ENCODE peak calls at places on chromosomes 11 and 22, in seven cellular contexts. M is Panc1, B is SK-N-SH, C is K562, K is A549, E is HepG2, T is HCT116. S is an unnamed sample.

GRCh38 chr11:118530683-118531596 is at the start of gene TMEM25:
- DNase-seq in E (peak; percentile 32), K (no peak), C (peak; percentile 86), T (no peak), B (peak; percentile 96), M (no peak), S (no peak)

GRCh38 chr22:20520093-20520511 is 12.7 kb downstream of the MED15 start:
- DNase-seq in E (no peak), T (no peak), K (no peak), M (no peak), B (no peak), C (no peak), S (no peak)

GRCh38 chr22:31230871-31231621 is 18.9 kb downstream of the LIMK2 start:
- DNase-seq in E (peak; percentile 83), B (peak; percentile 37), M (peak; percentile 30), C (peak; percentile 43), K (peak; percentile 40), T (no peak), S (peak; percentile 51)

GRCh38 chr11:129950319-129951034 is 52.2 kb downstream of the PRDM10 start:
- DNase-seq in M (no peak), K (no peak), B (no peak), C (peak; percentile 46), E (no peak), T (no peak), S (peak; percentile 71)

GRCh38 chr11:94183886-94184264 is 55.2 kb downstream of the PANX1 start:
- DNase-seq in C (peak; percentile 64), E (peak; percentile 33), K (peak; percentile 73), M (peak; percentile 42), T (peak; percentile 49), B (peak; percentile 33), S (peak; percentile 67)

GRCh38 chr11:129750343-129751292 is 65.0 kb upstream of the TMEM45B start:
- DNase-seq in E (peak; percentile 56), C (peak; percentile 63), B (peak; percentile 82), T (peak; percentile 74), M (peak; percentile 71), K (peak; percentile 79), S (peak; percentile 57)

GRCh38 chr11:111765984-111766833 is at the start of gene PPP2R1B:
- DNase-seq in B (peak; percentile 98), C (peak; percentile 95), E (peak; percentile 42), M (peak; percentile 66), K (peak; percentile 62), T (peak; percentile 23), S (peak; percentile 38)

GRCh38 chr11:111531687-111532364 is 8.7 kb upstream of the LAYN start:
- DNase-seq in B (no peak), T (peak; percentile 3), C (no peak), K (peak; percentile 75), E (no peak), M (no peak), S (peak; percentile 50)

GRCh38 chr11:47786373-47786772 is 19.2 kb upstream of the FNBP4 start:
- DNase-seq in E (no peak), B (peak; percentile 18), K (no peak), C (no peak), T (no peak), M (no peak), S (no peak)

GRCh38 chr11:65445101-65445603 is 22.6 kb downstream of the NEAT1 start:
- DNase-seq in T (no peak), B (no peak), C (no peak), E (no peak), K (no peak), M (no peak), S (no peak)

GRCh38 chr11:121721961-121722360 is 269.2 kb upstream of the SORL1-AS1 start:
- DNase-seq in K (no peak), T (no peak), E (no peak), C (no peak), M (no peak), B (peak; percentile 6), S (no peak)

GRCh38 chr11:37595845-37596244 is 997.8 kb upstream of the RAG2 start:
- DNase-seq in T (no peak), C (no peak), B (no peak), K (no peak), M (no peak), E (no peak), S (no peak)

GRCh38 chr22:41532908-41533825 is 11.1 kb downstream of the POLR3H start:
- DNase-seq in C (peak; percentile 60), B (peak; percentile 71), K (peak; percentile 54), E (peak; percentile 58), M (no peak), T (no peak), S (peak; percentile 65)

GRCh38 chr22:27387561-27387960 is 414.0 kb downstream of the MN1 start:
- DNase-seq in T (no peak), K (no peak), E (no peak), M (no peak), B (no peak), C (no peak), S (no peak)

DNA sequence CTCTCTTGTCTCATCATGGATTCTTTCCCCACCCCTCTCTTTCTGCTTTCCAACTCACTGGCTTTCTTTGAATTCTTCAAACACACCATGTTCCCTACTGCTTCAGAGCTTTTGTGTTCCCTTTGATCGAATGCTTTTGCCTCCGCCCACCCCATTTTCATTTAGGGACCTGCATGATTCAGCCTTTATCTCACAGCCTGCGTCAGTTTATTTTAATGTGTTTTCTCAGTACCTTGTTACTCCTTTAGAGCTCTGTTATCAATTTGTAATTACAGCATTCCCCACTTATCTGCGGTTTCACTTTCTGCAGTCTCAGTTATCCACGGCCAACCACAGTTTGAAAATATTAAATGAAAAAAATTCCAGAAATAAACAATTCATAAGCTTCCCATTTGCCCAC is 451.3 kb downstream of the METTL15 start:
- DNase-seq in M (no peak), E (no peak), B (no peak), C (no peak), K (no peak), T (no peak), S (no peak)
- TF ChIP-seq REST in M (no peak), E (no peak), B (no peak), C (no peak), K (no peak), T (no peak), S (no peak)

GRCh38 chr11:45021692-45022130 is 71.0 kb upstream of the TP53I11 start:
- DNase-seq in K (no peak), C (no peak), T (no peak), B (peak; percentile 33), M (no peak), E (no peak), S (no peak)

GRCh38 chr11:45024357-45024756 is 73.7 kb upstream of the TP53I11 start:
- DNase-seq in C (no peak), E (no peak), T (no peak), K (no peak), B (no peak), M (no peak), S (no peak)

GRCh38 chr11:45021001-45021400 is 70.3 kb upstream of the TP53I11 start:
- DNase-seq in C (no peak), K (no peak), B (no peak), T (no peak), E (no peak), M (no peak), S (no peak)

GRCh38 chr11:45023065-45023365 is 72.3 kb upstream of the TP53I11 start:
- DNase-seq in E (no peak), M (no peak), T (no peak), K (no peak), C (no peak), B (no peak), S (no peak)

DNA sequence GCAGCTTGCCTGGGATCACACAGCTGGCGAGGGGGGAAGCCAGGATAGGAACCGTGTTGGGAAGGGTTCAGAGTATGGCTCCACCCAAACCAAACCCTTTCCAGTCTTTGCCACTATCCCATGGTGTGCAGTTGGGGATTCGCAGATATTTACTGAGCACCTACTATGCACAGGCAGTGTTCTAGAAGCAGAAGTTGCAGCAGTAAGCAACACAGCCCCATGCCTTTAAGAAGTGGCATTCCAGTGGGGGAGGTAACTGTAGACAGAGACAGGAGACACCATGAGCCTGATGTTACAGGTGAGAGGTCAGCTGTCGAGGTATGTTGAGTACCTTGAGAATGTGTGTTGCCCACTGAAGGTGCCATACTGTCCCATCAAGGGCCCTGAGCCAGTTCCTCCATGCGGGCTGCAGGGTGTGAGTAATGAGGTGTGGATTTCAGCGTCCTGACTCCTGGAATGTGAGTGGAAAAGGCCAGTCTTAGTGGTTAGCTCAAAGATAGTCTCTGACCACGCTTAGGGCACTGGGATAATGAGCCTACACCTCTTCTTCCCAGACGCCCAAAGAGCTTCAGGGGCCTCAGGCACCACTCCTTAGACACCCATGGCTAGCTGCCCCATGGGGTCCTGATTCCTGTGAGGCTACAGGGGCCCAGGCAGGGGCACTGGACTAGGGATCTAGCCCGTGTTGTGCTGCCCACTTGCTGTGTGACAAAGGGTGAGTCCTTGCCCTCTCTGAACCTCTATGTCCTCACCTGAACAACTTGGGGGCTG is 71.8 kb upstream of the TP53I11 start:
- DNase-seq in E (no peak), C (no peak), B (no peak), T (no peak), K (no peak), M (no peak), S (no peak)
- TF ChIP-seq REST in E (no peak), C (no peak), B (no peak), T (no peak), K (no peak), M (no peak), S (no peak)

DNA sequence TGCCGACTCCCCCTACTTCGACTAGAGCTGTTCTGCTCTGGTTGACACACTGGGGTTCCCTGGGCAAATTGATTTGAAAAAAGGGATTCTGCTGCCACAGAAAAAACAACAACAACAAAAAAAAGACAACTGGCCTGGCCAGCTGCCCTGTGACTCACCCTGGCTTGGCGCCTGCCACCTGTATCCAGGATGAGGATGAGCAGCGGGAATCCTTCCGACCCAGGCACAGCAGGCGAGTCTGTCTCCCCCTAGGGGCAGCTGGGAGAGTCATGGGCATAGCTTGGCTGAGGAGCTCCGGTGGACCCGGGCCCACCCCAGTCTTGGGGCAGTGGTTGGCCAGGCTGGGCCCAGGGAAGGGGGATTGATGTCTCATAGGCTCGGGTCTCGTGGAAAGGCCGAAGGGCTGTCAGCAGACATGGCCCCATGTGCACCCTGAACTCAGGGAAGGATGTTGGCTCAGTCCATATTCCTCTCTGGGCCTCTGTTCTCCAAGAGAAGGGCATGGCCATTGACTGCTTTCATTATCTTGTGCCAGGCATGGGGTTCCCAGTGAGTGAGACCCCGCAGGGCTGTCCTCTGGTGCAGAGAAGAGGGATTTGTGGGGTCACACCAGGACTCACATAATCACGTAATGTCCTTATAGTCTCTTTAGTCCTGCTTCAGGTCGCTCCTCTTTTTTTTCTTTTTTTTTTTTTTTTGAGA is 10.4 kb upstream of the SUN2 start:
- DNase-seq in C (peak; percentile 56), E (peak; percentile 74), K (peak; percentile 82), B (peak; percentile 77), T (peak; percentile 79), M (no peak), S (peak; percentile 49)
- TF ChIP-seq REST in C (no peak), E (no peak), K (no peak), B (no peak), T (no peak), M (no peak), S (no peak)

DNA sequence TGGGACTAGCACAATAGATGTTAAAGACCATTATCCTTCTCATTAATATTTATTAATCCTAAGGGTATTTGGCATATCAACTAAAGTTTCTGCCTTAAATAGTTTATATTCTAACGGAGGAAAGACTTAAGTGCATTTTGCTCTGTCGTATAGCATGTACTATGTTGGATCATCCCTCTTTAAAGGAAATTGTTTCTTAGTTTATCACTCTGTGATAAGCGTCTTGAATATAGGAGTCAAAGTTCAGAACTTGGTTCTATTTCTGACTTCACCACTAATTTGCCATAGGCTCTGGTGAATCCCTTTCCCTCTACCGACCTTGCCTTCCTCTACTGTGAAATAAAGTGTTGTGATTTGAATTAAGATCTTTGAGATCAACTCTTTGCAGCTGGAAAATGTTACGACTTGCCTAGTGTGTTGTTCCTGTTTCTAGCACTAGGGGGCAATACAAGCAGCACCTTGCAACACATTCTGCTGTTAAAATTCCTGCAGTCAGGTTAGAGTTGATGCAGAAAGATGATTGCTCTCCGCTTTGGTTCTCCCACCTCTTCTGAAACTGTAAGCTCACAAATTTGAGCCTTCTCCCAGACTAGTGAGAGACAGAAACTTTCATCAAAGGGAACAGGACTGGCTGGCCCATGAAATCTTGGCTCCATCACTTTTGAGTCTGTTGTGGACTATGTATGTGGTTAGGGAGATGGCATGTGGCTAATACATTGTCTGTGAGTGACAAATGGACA is 27.8 kb upstream of the ZNRF3 start:
- DNase-seq in M (peak; percentile 69), K (peak; percentile 71), B (peak; percentile 71), C (peak; percentile 51), T (peak; percentile 73), E (peak; percentile 70), S (peak; percentile 57)
- TF ChIP-seq REST in M (no peak), K (no peak), B (no peak), C (no peak), T (no peak), E (no peak), S (no peak)